ENCODE peak calls at places on chromosomes 7 and 10, in five cellular contexts. A is colonic mucosa, K is cardiac muscle cell, H is heart right ventricle, D is upper lobe of right lung. V is an unnamed sample. For H3K4me1 and H3K27me3, the result is how much of the 10 kb centered on the place peaks cover.

GRCh38 chr7:101990811-101991418 is 173.5 kb downstream of the CUX1 start:
- DNase-seq in A (no peak), K (no peak), H (no peak), D (no peak), V (no peak)

GRCh38 chr10:36475746-36476145 is 649.7 kb upstream of the ANKRD30A start:
- DNase-seq in A (no peak), K (no peak), H (no peak), D (no peak), V (no peak)

GRCh38 chr10:71260622-71261325 is 48.4 kb downstream of the UNC5B start:
- DNase-seq in A (no peak), K (peak), H (peak), D (peak), V (no peak)

GRCh38 chr7:25619963-25620799 is 391.9 kb upstream of the NPVF start:
- DNase-seq in A (no peak), K (no peak), H (no peak), D (no peak), V (no peak)

GRCh38 chr7:154672659-154673415 is 330.1 kb downstream of the PAXIP1 start:
- DNase-seq in A (no peak), K (no peak), H (no peak), D (no peak), V (no peak)

GRCh38 chr7:143384741-143385631 is 3.8 kb downstream of the ZYX start:
- DNase-seq in A (no peak), K (no peak), H (no peak), D (peak), V (no peak)

GRCh38 chr10:98748298-98748697 is 301.6 kb upstream of the HPS1 start:
- DNase-seq in A (peak), K (peak), H (no peak), D (no peak), V (no peak)

GRCh38 chr10:78765726-78766335 is 302.9 kb upstream of the ZMIZ1 start:
- DNase-seq in A (no peak), K (no peak), H (no peak), D (peak), V (no peak)

GRCh38 chr7:139127648-139128047 is 18.1 kb upstream of the ZC3HAV1 start:
- DNase-seq in A (no peak), K (no peak), H (no peak), D (no peak), V (no peak)

GRCh38 chr10:129021597-129022304 is 445.3 kb upstream of the MGMT start:
- DNase-seq in A (no peak), K (peak), H (peak), D (no peak), V (no peak)

GRCh38 chr7:83704564-83704963 is 55.6 kb upstream of the SEMA3E start:
- DNase-seq in A (no peak), K (no peak), H (no peak), D (no peak), V (no peak)

GRCh38 chr7:30941582-30942310 is 22.0 kb upstream of the GHRHR start:
- DNase-seq in A (no peak), K (no peak), H (no peak), D (no peak), V (no peak)

GRCh38 chr10:76453997-76454396 is 1022.6 kb downstream of the LRMDA start:
- DNase-seq in A (no peak), K (no peak), H (no peak), D (no peak), V (no peak)

DNA sequence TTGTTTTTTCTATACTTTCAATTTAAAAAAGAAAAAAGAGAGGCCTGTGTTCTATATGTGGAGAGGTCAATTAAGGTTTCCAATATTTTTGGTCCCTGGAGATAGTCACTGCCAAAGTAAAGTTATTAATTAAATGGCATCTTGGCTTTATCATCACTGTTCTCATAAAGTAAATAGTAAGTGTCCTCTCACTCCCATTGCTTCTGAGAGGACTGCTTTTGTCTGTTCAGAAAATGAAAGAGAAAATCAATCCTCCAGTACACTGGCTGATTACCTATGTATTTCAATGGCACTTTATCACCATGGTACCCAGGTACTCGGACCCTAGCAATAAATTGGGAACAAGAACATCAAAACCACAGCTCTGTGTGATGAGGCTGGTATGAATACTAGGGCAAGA is 94.0 kb downstream of the RNLS start:
- DNase-seq in A (no peak), K (no peak), H (no peak), D (no peak), V (no peak)
- H3K27ac ChIP-seq in A (no peak), K (no peak), H (no peak), D (no peak), V (no peak)

GRCh38 chr7:47498229-47499056 is 83.5 kb downstream of the TNS3 start:
- DNase-seq in A (peak), K (no peak), H (no peak), D (peak), V (no peak)

GRCh38 chr7:47496666-47497065 is 85.2 kb downstream of the TNS3 start:
- DNase-seq in A (no peak), K (no peak), H (no peak), D (no peak), V (no peak)

GRCh38 chr7:47495269-47495875 is 86.5 kb downstream of the TNS3 start:
- DNase-seq in A (no peak), K (no peak), H (no peak), D (peak), V (no peak)

GRCh38 chr7:47496064-47496665 is 85.7 kb downstream of the TNS3 start:
- DNase-seq in A (no peak), K (no peak), H (no peak), D (no peak), V (no peak)

DNA sequence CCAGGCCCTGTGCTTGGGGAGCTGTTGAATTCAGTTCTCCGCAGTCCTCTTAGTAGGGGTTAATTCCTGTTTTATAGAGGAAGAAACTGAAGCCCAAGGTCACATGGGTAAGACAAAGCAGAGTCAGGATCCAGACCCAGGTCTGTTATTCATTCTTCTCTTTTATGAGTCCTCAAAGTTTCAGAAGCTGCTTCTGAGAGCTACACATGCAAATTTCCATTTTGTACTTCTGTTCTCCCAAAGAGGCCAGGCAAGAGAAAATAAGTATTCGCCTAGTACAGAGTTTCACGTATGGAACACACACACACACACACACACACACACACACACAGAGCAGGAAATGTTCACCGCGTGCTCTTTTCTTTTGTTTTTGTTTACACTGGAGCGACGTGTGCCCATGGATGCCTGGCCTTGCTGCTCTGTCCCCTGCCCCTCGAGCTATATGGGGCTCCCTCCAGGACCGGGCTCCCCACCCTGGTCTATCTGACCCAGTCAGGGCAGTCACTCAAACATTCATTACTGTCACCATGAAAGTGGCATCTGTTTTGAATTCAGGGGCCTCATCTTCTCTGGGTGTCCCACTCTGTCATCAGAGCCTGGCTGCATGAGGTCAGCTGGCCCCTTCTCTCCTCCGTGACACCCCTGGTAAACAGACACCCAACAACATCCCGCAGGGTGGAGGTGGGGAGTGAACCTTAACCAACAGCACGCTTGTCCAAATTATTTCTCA is 84.4 kb downstream of the TNS3 start:
- DNase-seq in A (no peak), K (no peak), H (no peak), D (no peak), V (no peak)
- H3K4me1 ChIP-seq in A (under half), K (under half), H (under half), D (half or more), V (half or more)

GRCh38 chr7:27183682-27184341 is 1.2 kb downstream of the HOXA11 start:
- DNase-seq in A (no peak), K (no peak), H (no peak), D (peak), V (no peak)
- H3K27me3 ChIP-seq in A (under half), K (half or more), H (half or more), D (half or more), V (half or more)

DNA sequence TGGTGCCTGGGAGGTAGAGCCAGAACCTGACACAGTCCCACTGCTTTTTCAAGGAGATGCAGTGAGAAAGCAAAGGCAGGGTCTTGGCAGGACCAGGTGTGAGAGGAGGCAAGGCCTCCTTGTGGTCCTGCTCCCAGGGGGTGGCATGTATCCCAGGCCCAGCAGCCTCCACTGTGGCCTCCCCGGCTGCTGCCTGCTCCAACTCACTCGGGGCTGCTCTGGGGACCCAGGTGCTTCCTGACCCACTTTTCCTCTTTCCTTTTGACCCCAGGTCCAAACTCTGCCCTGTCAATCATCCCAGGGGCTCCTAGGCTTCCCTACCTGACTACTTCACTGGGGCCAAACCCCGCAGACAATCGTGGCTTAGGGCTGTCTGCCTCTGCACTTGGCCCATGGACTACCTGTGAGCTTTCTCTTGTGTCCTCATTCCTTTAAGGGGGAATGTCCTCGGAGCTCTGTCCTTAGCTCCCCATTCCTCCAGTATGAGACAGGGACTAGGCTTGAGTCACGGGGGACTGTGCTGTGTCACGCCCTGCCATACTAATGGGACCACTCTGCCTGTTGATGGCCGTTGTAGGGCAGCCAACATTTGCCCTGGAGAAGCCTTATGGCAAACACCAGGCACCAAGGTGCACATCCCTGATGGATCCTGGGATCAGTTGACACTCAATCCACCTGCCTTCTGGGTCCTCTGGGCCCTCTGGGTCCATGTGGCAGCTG is 1.1 kb upstream of the AEBP1 start:
- DNase-seq in A (no peak), K (no peak), H (no peak), D (no peak), V (no peak)
- H3K27ac ChIP-seq in A (peak), K (no peak), H (peak), D (peak), V (peak)

DNA sequence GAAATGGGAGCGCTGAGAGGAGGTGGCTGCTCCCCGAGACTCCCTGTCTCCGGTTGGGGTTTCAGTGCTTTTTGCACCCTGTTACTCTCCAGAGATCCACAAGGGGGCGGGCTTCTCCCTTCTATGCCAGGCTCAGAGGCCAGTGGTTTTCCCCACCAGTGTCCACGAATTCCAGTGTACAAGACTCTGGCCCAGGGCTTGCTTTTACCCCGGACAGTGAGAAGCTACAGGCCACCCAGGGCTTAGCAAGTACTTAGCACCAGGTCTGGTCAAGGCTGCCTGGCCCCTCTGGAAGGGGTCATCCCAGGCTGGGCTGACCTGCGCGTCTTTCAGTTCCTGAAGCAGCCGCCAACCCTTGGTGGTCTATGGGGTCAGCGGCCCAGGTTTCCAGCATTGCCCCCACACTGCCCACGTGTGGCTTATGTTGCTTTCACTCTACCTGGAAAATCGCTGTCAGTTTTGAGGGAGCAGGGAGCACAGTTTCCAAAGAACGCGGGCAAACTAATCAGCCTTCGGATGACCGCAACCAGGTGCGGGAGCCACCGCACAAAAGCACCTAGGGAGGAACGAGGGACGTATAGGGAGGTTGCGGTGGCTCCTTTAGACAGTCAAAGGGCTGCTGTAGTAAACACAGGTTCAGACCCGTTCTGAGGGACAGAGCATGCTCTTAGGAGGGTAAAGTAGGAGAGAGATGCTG is 6.8 kb downstream of the CYP26A1 start:
- DNase-seq in A (peak), K (peak), H (peak), D (no peak), V (peak)
- H3K4me1 ChIP-seq in A (under half), K (under half), H (under half), D (under half), V (under half)

GRCh38 chr10:69866688-69867461 is 65.2 kb downstream of the COL13A1 start:
- DNase-seq in A (peak), K (peak), H (peak), D (no peak), V (no peak)

GRCh38 chr10:69869291-69869841 is 67.7 kb downstream of the COL13A1 start:
- DNase-seq in A (peak), K (no peak), H (no peak), D (no peak), V (no peak)

GRCh38 chr10:69867699-69868558 is 66.2 kb downstream of the COL13A1 start:
- DNase-seq in A (peak), K (no peak), H (no peak), D (no peak), V (no peak)

GRCh38 chr10:69870591-69870990 is 68.9 kb downstream of the COL13A1 start:
- DNase-seq in A (no peak), K (no peak), H (no peak), D (no peak), V (no peak)

GRCh38 chr10:69868821-69869220 is 67.1 kb downstream of the COL13A1 start:
- DNase-seq in A (no peak), K (no peak), H (no peak), D (no peak), V (no peak)
- H3K27me3 ChIP-seq in A (under half), K (under half), H (under half), D (under half), V (under half)

GRCh38 chr10:116691079-116691398 is 51.3 kb downstream of the HSPA12A start:
- DNase-seq in A (no peak), K (peak), H (peak), D (no peak), V (no peak)
- H3K27ac ChIP-seq in A (no peak), K (no peak), H (peak), D (no peak), V (peak)

GRCh38 chr7:23350466-23350865 is 51.3 kb downstream of the MALSU1 start:
- DNase-seq in A (no peak), K (no peak), H (no peak), D (no peak), V (no peak)
- H3K4me1 ChIP-seq in A (under half), K (under half), H (under half), D (under half), V (under half)

DNA sequence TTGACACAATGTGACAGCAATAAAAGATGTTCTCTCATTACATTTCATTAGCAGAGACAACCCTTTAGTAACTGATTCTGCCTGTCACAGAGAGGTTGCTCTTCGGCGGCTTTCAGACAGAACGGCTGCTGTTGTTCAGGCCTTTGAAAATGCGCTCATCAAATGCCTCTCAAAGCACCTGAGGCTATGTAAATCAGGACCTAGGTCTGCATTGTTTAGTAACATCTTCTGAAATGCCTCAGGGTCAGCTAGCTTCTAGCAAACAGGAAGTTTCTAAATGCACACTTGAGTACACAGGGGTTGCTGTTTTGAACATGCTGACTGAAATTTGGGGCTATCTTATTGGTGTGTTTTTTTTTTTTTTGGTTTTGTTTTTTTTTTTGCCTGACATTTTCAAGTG is 143.3 kb upstream of the DKK1 start:
- DNase-seq in A (no peak), K (no peak), H (no peak), D (no peak), V (no peak)
- H3K27me3 ChIP-seq in A (under half), K (under half), H (under half), D (under half), V (under half)

GRCh38 chr7:151540146-151540545 is 20.5 kb upstream of the RHEB start:
- DNase-seq in A (no peak), K (no peak), H (no peak), D (no peak), V (no peak)

GRCh38 chr7:151537818-151538561 is 18.3 kb upstream of the RHEB start:
- DNase-seq in A (no peak), K (peak), H (no peak), D (no peak), V (no peak)

GRCh38 chr7:151541709-151542499 is 22.2 kb upstream of the RHEB start:
- DNase-seq in A (no peak), K (no peak), H (no peak), D (no peak), V (no peak)

GRCh38 chr7:151542606-151543130 is 23.0 kb upstream of the RHEB start:
- DNase-seq in A (no peak), K (no peak), H (no peak), D (no peak), V (no peak)

DNA sequence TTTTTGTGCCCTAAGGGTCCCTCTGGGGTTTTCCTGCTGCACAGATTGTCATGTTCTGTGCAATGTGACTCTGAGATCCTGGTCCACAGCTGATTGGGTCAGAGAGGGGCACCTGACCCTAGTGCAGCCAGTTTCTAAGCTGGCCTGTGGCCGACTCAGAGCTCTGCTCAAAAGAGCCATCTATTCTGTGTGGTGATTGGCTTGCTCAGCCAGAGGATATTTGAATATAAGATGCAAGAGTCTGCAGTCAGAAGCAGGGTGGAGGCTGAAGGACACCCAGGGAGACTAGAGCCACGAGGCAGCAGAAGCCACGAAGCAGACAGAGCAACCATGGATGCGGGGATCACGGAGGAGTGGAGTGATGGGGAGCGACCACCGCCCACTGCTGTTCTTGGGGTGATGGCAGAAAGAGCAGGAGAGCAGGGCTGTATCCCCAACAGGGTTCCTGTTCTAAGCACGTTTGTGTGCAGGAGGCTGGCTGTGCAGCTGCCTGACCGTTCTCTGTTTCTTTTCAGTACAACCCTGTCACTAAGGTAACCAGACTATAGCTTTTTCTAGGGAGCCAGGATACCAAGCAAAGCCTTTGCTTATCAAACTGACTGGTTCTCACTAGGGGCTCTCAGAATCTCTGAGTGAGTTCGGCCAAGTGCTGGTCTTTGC is 19.5 kb upstream of the RHEB start:
- DNase-seq in A (no peak), K (peak), H (no peak), D (no peak), V (no peak)
- H3K27ac ChIP-seq in A (no peak), K (peak), H (peak), D (no peak), V (peak)